ENCODE peak calls at places on chromosomes 5 and 9, in seven cellular contexts. F, K, P, C, I, Q and S are unnamed samples.

GRCh38 chr5:56640763-56641406 is 174.5 kb upstream of the MAP3K1 start:
- DNase-seq in P (no peak), Q (no peak), K (no peak), I (no peak), C (no peak), F (no peak), S (no peak)

GRCh38 chr5:160298189-160298588 is 14.2 kb downstream of the CCNJL start:
- DNase-seq in K (no peak), F (no peak), I (peak; percentile 18), Q (no peak), C (no peak), P (no peak), S (no peak)

GRCh38 chr9:106980551-106981101 is 117.7 kb downstream of the ZNF462 start:
- DNase-seq in K (no peak), Q (peak; percentile 48), I (no peak), F (no peak), P (no peak), C (no peak), S (no peak)

GRCh38 chr5:11384441-11385250 is 519.6 kb downstream of the CTNND2 start:
- DNase-seq in I (no peak), Q (no peak), P (no peak), F (no peak), C (peak; percentile 62), K (no peak), S (peak; percentile 27)

GRCh38 chr5:59276886-59277514 is 616.5 kb downstream of the PDE4D start:
- DNase-seq in F (no peak), K (no peak), Q (no peak), I (no peak), P (no peak), C (no peak), S (no peak)

GRCh38 chr5:102961671-102962070 is 158.3 kb downstream of the GIN1 start:
- DNase-seq in K (no peak), C (no peak), P (no peak), I (no peak), F (no peak), Q (no peak), S (no peak)

GRCh38 chr5:71695561-71695960 is 23.5 kb upstream of the CARTPT start:
- DNase-seq in F (no peak), P (no peak), Q (no peak), I (no peak), C (no peak), K (no peak), S (no peak)

GRCh38 chr9:130835441-130836298 is 616 bp downstream of the ABL1 start:
- DNase-seq in P (no peak), C (peak; percentile 74), K (no peak), Q (no peak), I (peak; percentile 78), F (no peak), S (peak; percentile 78)

GRCh38 chr9:73050062-73050814 is 97.4 kb upstream of the ALDH1A1 start:
- DNase-seq in F (no peak), P (no peak), C (no peak), I (no peak), K (no peak), Q (no peak), S (no peak)

GRCh38 chr5:21844960-21845359 is 1008.2 kb downstream of the CDH12 start:
- DNase-seq in I (no peak), Q (no peak), C (no peak), P (no peak), K (no peak), F (no peak), S (no peak)

GRCh38 chr9:96279927-96280326 is 22.0 kb downstream of the HSD17B3 start:
- DNase-seq in C (no peak), Q (no peak), P (no peak), I (no peak), F (no peak), K (no peak), S (no peak)

GRCh38 chr9:112867275-112867991 is 23.2 kb downstream of the SLC46A2 start:
- DNase-seq in I (peak; percentile 85), P (no peak), F (peak; percentile 75), Q (no peak), K (peak; percentile 45), C (no peak), S (no peak)

GRCh38 chr9:137082925-137083290 is 3.9 kb upstream of the MAN1B1 start:
- DNase-seq in P (no peak), K (no peak), C (no peak), F (no peak), Q (no peak), I (no peak), S (no peak)

GRCh38 chr9:137080260-137081122 is 3.2 kb downstream of the UAP1L1 start:
- DNase-seq in P (no peak), F (no peak), K (no peak), C (no peak), I (no peak), Q (no peak), S (no peak)

GRCh38 chr9:137084526-137084925 is 2.3 kb upstream of the MAN1B1 start:
- DNase-seq in C (no peak), Q (no peak), K (no peak), F (no peak), P (no peak), I (no peak), S (no peak)

GRCh38 chr9:137083418-137084004 is 3.3 kb upstream of the MAN1B1 start:
- DNase-seq in Q (peak; percentile 66), I (peak; percentile 80), P (peak; percentile 73), K (peak; percentile 70), F (peak; percentile 94), C (no peak), S (no peak)

GRCh38 chr9:137082222-137082924 is 4.4 kb upstream of the MAN1B1 start:
- DNase-seq in C (no peak), Q (no peak), K (no peak), F (no peak), I (no peak), P (no peak), S (no peak)
- TF ChIP-seq SIN3A in C (no peak), Q (no peak), K (no peak), F (no peak), I (no peak), P (no peak), S (no peak)

GRCh38 chr9:94656190-94656589 is 16.9 kb upstream of the FBP1 start:
- DNase-seq in P (no peak), Q (peak; percentile 79), K (no peak), C (no peak), I (peak; percentile 12), F (no peak), S (no peak)
- TF ChIP-seq SIN3A in P (no peak), Q (no peak), K (no peak), C (no peak), I (no peak), F (no peak), S (no peak)

GRCh38 chr5:81878333-81878732 is 93.5 kb upstream of the ATG10 start:
- DNase-seq in K (no peak), C (no peak), F (no peak), I (no peak), P (no peak), Q (no peak), S (no peak)
- TF ChIP-seq SIN3A in K (no peak), C (no peak), F (no peak), I (no peak), P (no peak), Q (no peak), S (no peak)

DNA sequence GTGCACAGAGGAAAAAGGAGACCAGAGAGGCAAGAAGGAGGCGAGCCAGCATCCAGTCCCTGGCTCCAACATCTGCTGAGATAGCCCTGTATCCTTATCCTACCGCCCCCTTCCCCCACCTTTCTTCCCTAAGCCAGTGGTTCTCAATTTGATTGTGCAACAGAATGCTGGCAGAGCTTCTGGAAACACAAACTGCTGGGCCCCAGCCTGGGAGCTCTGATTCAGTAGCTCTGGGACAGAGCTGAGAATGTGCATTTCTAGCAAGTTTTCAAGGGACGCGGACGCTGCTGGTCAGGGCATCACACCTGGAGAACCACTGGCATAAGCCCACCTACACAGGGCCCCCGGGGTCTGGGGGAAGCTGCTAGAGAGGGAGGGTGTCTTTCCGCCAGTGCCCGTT is 21.1 kb downstream of the AK8 start:
- DNase-seq in F (no peak), Q (no peak), C (no peak), P (no peak), K (no peak), I (no peak), S (no peak)
- TF ChIP-seq SIN3A in F (no peak), Q (no peak), C (no peak), P (no peak), K (no peak), I (no peak), S (no peak)

GRCh38 chr9:138063785-138064184 is 186.2 kb downstream of the CACNA1B start:
- DNase-seq in F (no peak), C (no peak), Q (no peak), I (no peak), K (no peak), P (no peak), S (no peak)
- TF ChIP-seq SIN3A in F (no peak), C (no peak), Q (no peak), I (no peak), K (no peak), P (no peak), S (no peak)

DNA sequence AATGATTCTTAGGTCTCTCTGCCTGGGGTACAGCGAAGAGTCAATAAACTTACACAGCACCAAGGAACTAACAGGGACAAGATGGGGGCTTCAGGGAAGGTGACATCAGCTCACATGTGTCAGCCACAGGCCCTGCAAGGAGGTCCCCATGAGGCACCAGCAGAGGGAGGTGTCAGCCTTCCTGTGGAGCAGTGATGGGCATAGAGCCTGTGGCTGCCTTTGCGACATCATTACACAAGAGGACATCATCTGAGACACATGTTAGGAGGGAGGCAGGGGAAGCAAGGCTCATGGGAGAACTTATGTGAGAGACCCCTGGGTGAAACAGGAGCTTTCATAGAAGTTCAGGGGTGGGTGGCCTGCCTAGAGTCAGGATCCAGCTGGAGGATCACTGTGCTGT is 389.6 kb downstream of the SEMA5A start:
- DNase-seq in P (no peak), I (peak; percentile 11), F (no peak), K (no peak), Q (no peak), C (no peak), S (peak; percentile 50)
- TF ChIP-seq SIN3A in P (no peak), I (no peak), F (no peak), K (no peak), Q (no peak), C (no peak), S (no peak)

GRCh38 chr5:58069016-58069705 is 390.7 kb downstream of the PLK2 start:
- DNase-seq in C (no peak), I (no peak), Q (no peak), P (no peak), K (no peak), F (no peak), S (no peak)
- TF ChIP-seq SIN3A in C (no peak), I (no peak), Q (no peak), P (no peak), K (no peak), F (no peak), S (no peak)

GRCh38 chr5:136192526-136193395 is at the start of gene SMIM32:
- DNase-seq in P (no peak), K (peak; percentile 24), I (no peak), C (peak; percentile 72), F (no peak), Q (no peak), S (peak; percentile 76)
- TF ChIP-seq SIN3A in P (no peak), K (no peak), I (no peak), C (no peak), F (no peak), Q (no peak), S (no peak)